ENCODE peak calls at places on chromosomes 12 and 14, in six cellular contexts. One of them, this sample, is unnamed.

GRCh38 chr12:94638521-94638920 is 11.8 kb downstream of the TMCC3 start:
- DNase-seq in cardiac fibroblast: no peak
- DNase-seq in Calu3: no peak
- DNase-seq in fibroblast of mammary gland: no peak
- DNase-seq in AG04449: no peak
- DNase-seq in GM20000: no peak
- DNase-seq in this sample: no peak

GRCh38 chr12:109606261-109607028 is 32.9 kb downstream of the MVK start:
- DNase-seq in cardiac fibroblast: peak
- DNase-seq in Calu3: no peak
- DNase-seq in fibroblast of mammary gland: no peak
- DNase-seq in AG04449: no peak
- DNase-seq in GM20000: no peak
- DNase-seq in this sample: no peak

GRCh38 chr14:65847065-65847847 is 434.7 kb downstream of the FUT8 start:
- DNase-seq in cardiac fibroblast: no peak
- DNase-seq in Calu3: no peak
- DNase-seq in fibroblast of mammary gland: no peak
- DNase-seq in AG04449: no peak
- DNase-seq in GM20000: peak
- DNase-seq in this sample: no peak

GRCh38 chr12:124233846-124234620 is 60.9 kb upstream of the RFLNA start:
- DNase-seq in cardiac fibroblast: peak
- DNase-seq in Calu3: no peak
- DNase-seq in fibroblast of mammary gland: no peak
- DNase-seq in AG04449: no peak
- DNase-seq in GM20000: no peak
- DNase-seq in this sample: no peak

GRCh38 chr14:38078393-38078792 is 129.3 kb upstream of the SSTR1 start:
- DNase-seq in cardiac fibroblast: no peak
- DNase-seq in Calu3: peak
- DNase-seq in fibroblast of mammary gland: no peak
- DNase-seq in AG04449: no peak
- DNase-seq in GM20000: no peak
- DNase-seq in this sample: no peak

GRCh38 chr12:27186240-27186839 is 57.7 kb upstream of the STK38L start:
- DNase-seq in cardiac fibroblast: peak
- DNase-seq in Calu3: no peak
- DNase-seq in fibroblast of mammary gland: peak
- DNase-seq in AG04449: no peak
- DNase-seq in GM20000: no peak
- DNase-seq in this sample: no peak

GRCh38 chr14:24665440-24665991 is 31.5 kb upstream of the GZMB start:
- DNase-seq in cardiac fibroblast: no peak
- DNase-seq in Calu3: no peak
- DNase-seq in fibroblast of mammary gland: no peak
- DNase-seq in AG04449: no peak
- DNase-seq in GM20000: peak
- DNase-seq in this sample: no peak

GRCh38 chr14:75126679-75127473 is at the start of gene NEK9:
- DNase-seq in cardiac fibroblast: peak
- DNase-seq in Calu3: peak
- DNase-seq in fibroblast of mammary gland: peak
- DNase-seq in AG04449: no peak
- DNase-seq in GM20000: peak
- DNase-seq in this sample: peak

GRCh38 chr12:84058136-84058535 is 854.5 kb downstream of the SLC6A15 start:
- DNase-seq in cardiac fibroblast: no peak
- DNase-seq in Calu3: no peak
- DNase-seq in fibroblast of mammary gland: no peak
- DNase-seq in AG04449: no peak
- DNase-seq in GM20000: no peak
- DNase-seq in this sample: no peak

GRCh38 chr12:130160711-130161231 is 1.5 kb upstream of the FZD10 start:
- DNase-seq in cardiac fibroblast: no peak
- DNase-seq in Calu3: no peak
- DNase-seq in fibroblast of mammary gland: no peak
- DNase-seq in AG04449: no peak
- DNase-seq in GM20000: no peak
- DNase-seq in this sample: no peak

GRCh38 chr12:31687101-31687527 is 27.6 kb downstream of the ETFBKMT start:
- DNase-seq in cardiac fibroblast: no peak
- DNase-seq in Calu3: no peak
- DNase-seq in fibroblast of mammary gland: no peak
- DNase-seq in AG04449: no peak
- DNase-seq in GM20000: peak
- DNase-seq in this sample: no peak

GRCh38 chr12:16606117-16606200 is at the start of gene LMO3:
- DNase-seq in cardiac fibroblast: no peak
- DNase-seq in Calu3: no peak
- DNase-seq in fibroblast of mammary gland: no peak
- DNase-seq in AG04449: no peak
- DNase-seq in GM20000: no peak
- DNase-seq in this sample: no peak

GRCh38 chr12:32025906-32026305 is 66.7 kb downstream of the RESF1 start:
- DNase-seq in cardiac fibroblast: no peak
- DNase-seq in Calu3: no peak
- DNase-seq in fibroblast of mammary gland: no peak
- DNase-seq in AG04449: no peak
- DNase-seq in GM20000: peak
- DNase-seq in this sample: no peak

GRCh38 chr14:71647086-71647784 is 285.0 kb upstream of the RGS6 start:
- DNase-seq in cardiac fibroblast: no peak
- DNase-seq in Calu3: peak
- DNase-seq in fibroblast of mammary gland: no peak
- DNase-seq in AG04449: no peak
- DNase-seq in GM20000: no peak
- DNase-seq in this sample: no peak

GRCh38 chr12:43143278-43143677 is 408.7 kb downstream of the ADAMTS20 start:
- DNase-seq in cardiac fibroblast: no peak
- DNase-seq in Calu3: no peak
- DNase-seq in fibroblast of mammary gland: no peak
- DNase-seq in AG04449: no peak
- DNase-seq in GM20000: no peak
- DNase-seq in this sample: no peak

GRCh38 chr14:63388766-63389431 is 70.2 kb upstream of the GPHB5 start:
- DNase-seq in cardiac fibroblast: peak
- DNase-seq in Calu3: peak
- DNase-seq in fibroblast of mammary gland: peak
- DNase-seq in AG04449: no peak
- DNase-seq in GM20000: peak
- DNase-seq in this sample: no peak

DNA sequence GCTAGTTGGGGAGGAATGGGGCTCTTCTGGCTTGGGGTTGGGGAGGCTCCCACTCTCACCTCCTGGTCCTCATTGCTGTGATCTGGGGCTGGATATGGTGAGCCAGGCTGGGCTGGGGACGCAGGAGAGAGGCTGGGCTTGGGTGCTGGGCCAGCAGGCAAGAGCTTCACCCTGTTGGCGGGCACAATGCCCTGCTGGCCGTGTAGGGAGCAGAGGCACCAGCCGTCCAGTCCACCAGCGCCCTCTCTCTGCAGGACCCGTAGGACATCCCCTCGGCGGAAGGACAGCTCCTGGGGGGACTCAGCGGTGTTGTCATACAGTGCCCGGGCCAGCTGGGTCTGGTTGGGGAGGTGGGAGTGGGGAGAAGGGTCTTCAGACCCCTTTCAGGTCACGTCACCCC is 4.5 kb downstream of the EFS start:
- DNase-seq in cardiac fibroblast: no peak
- DNase-seq in Calu3: peak
- DNase-seq in fibroblast of mammary gland: no peak
- DNase-seq in AG04449: no peak
- DNase-seq in GM20000: no peak
- DNase-seq in this sample: no peak
- TF ChIP-seq CTCF in cardiac fibroblast: no peak
- TF ChIP-seq CTCF in Calu3: no peak
- TF ChIP-seq CTCF in fibroblast of mammary gland: no peak
- TF ChIP-seq CTCF in AG04449: peak
- TF ChIP-seq CTCF in GM20000: no peak
- TF ChIP-seq CTCF in this sample: no peak

DNA sequence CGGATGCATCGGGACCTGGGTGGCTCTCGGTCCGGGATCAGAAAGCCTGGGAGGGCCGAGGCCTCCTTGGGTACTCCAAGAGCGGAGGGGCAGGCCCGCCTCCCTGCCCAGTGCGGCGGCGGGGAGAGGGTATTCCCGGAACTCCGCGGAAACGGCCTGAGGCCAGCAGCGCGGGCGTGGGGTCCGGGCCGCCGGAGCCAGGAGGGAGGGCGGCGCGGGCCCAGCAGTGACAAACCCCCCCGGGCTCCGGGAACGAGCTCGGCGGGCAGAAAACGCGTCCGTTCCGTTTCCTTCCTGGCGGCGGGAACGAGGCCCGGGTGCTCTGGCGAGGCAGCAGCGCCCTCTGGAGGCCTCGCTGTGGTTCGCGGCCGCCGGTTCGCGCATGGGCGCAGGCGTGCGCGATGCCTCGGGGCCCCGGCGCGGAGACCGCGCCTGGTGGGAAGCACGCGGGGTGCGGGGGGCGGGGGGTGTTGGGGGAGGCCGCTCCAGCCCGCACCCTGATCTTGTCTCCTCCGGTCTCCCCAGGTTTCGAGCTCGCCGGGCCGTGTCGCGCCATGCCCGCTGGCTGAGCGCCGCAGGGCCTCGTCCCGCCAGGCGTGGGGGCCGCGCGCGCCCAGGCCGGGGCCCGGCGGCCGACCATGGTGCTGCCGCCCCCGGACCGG is 1.9 kb downstream of the TMEM121 start:
- DNase-seq in cardiac fibroblast: peak
- DNase-seq in Calu3: peak
- DNase-seq in fibroblast of mammary gland: peak
- DNase-seq in AG04449: no peak
- DNase-seq in GM20000: peak
- DNase-seq in this sample: peak
- TF ChIP-seq CTCF in cardiac fibroblast: peak
- TF ChIP-seq CTCF in Calu3: peak
- TF ChIP-seq CTCF in fibroblast of mammary gland: peak
- TF ChIP-seq CTCF in AG04449: peak
- TF ChIP-seq CTCF in GM20000: peak
- TF ChIP-seq CTCF in this sample: peak

DNA sequence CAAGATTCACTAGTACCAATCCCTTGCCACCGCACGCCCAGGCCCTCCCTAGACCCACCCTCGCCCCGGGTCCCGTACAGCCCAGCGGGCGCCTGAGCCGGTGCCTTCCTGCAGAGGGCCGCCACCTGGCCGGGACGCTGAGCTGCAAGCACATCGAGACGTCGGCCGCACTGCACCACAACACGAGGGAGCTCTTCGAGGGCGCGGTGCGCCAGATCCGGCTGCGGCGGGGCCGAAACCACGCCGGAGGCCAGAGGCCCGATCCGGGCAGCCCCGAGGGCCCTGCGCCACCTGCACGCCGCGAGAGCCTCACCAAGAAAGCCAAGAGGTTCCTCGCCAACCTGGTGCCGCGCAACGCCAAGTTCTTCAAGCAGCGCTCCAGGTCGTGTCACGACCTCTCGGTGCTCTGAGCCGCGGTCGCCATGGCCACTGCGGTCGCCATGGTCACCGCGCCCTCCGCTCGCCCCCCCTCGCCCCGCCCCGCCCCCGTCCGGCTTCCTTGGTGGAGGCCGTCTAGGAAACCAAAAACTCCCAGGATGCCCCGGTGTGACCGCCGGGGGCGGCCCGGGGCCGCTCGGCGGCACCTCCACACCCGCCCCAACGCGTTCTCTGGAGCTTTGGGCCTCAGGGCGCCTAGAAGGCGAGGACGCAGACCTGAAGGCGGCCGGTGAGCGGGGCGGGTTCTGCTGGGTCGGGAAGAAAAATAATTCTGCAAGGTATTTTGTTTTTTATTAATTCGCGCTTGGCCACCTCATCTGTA is 3.7 kb downstream of the REM2 start:
- DNase-seq in cardiac fibroblast: peak
- DNase-seq in Calu3: peak
- DNase-seq in fibroblast of mammary gland: peak
- DNase-seq in AG04449: no peak
- DNase-seq in GM20000: peak
- DNase-seq in this sample: peak
- TF ChIP-seq CTCF in cardiac fibroblast: no peak
- TF ChIP-seq CTCF in Calu3: no peak
- TF ChIP-seq CTCF in fibroblast of mammary gland: no peak
- TF ChIP-seq CTCF in AG04449: peak
- TF ChIP-seq CTCF in GM20000: no peak
- TF ChIP-seq CTCF in this sample: peak

DNA sequence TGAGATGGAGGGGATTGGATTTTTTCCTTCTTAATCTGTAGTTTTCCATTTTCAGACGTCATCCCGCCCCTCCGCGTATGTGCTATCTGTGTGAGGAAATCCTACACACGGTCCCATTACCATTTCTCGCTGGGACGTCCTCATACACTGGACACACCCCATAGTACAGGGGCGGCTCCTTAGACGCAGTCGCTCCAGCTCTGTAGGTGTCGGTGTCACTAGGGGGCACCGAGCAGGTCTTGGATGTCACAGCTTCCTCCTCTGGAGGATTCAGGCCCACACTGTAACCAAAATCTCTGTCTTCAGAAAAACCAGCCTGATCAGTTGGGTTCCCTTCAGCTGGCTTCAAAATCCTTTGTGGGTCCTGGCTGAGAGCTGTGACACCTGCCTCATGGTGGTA is 7.1 kb downstream of the ANKLE2 start:
- DNase-seq in cardiac fibroblast: no peak
- DNase-seq in Calu3: no peak
- DNase-seq in fibroblast of mammary gland: no peak
- DNase-seq in AG04449: no peak
- DNase-seq in GM20000: no peak
- DNase-seq in this sample: no peak
- TF ChIP-seq CTCF in cardiac fibroblast: no peak
- TF ChIP-seq CTCF in Calu3: no peak
- TF ChIP-seq CTCF in fibroblast of mammary gland: no peak
- TF ChIP-seq CTCF in AG04449: no peak
- TF ChIP-seq CTCF in GM20000: no peak
- TF ChIP-seq CTCF in this sample: no peak

DNA sequence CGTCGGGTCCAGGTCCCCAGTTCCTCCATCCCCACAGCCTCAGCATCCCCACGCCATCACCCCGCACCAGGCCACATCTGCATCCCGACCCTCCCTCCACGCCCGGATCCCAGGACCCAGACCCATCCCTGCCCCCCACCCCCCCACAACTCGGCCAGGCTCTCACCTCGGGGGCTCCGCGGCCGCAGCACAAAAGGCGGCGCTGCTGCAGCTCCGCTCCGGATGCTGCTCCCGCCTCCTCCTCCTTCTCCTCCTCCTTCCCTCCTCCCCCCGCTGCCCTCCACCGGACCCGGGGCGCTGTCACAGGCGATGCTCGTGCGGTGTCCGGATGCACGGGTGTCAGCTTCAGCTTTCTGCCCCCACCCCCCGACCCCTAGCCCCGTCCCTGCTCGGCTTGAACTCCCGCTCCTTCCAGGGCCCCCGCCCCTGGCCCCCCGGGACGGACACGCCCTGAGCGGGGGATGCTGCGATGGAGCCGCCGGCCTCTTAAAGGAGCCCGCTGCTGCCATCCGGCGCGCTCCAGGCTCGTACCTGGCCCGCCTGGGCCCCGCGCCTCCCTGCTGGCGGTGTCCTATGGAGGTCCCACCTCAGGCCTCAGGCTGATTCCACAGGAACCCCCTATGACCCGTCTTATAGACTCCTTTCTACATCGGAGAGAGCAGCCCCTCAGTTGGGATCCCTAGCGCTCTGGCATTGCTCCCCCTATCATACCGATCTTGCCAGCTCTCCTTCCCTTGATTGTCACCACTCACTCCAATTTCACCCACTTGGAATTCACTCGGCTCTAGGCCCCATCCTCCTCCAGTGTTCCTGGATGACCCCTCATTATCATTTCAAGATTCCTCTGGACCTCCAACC is at the start of gene MAP3K12:
- DNase-seq in cardiac fibroblast: peak
- DNase-seq in Calu3: peak
- DNase-seq in fibroblast of mammary gland: peak
- DNase-seq in AG04449: no peak
- DNase-seq in GM20000: peak
- DNase-seq in this sample: no peak
- TF ChIP-seq CTCF in cardiac fibroblast: no peak
- TF ChIP-seq CTCF in Calu3: no peak
- TF ChIP-seq CTCF in fibroblast of mammary gland: no peak
- TF ChIP-seq CTCF in AG04449: peak
- TF ChIP-seq CTCF in GM20000: peak
- TF ChIP-seq CTCF in this sample: no peak